ENCODE peak calls at places on chromosomes 1 and 21, in ten cellular contexts. One of them, this sample, is unnamed.

GRCh38 chr1:226654046-226654445 is 85.0 kb downstream of the ITPKB start:
- DNase-seq in foreskin fibroblast: peak
- DNase-seq in astrocyte of the spinal cord: peak
- DNase-seq in bronchial epithelial cell: no peak
- DNase-seq in epithelial cell of esophagus: no peak
- DNase-seq in dorsolateral prefrontal cortex: no peak
- DNase-seq in lung: no peak
- DNase-seq in heart right ventricle: no peak
- DNase-seq in LNCaP clone FGC: no peak
- DNase-seq in IMR-90: peak
- DNase-seq in this sample: peak

GRCh38 chr1:8197493-8198282 is 120.2 kb upstream of the SLC45A1 start:
- DNase-seq in foreskin fibroblast: peak
- DNase-seq in astrocyte of the spinal cord: peak
- DNase-seq in bronchial epithelial cell: peak
- DNase-seq in epithelial cell of esophagus: peak
- DNase-seq in dorsolateral prefrontal cortex: peak
- DNase-seq in lung: peak
- DNase-seq in heart right ventricle: peak
- DNase-seq in LNCaP clone FGC: no peak
- DNase-seq in IMR-90: peak
- DNase-seq in this sample: no peak

GRCh38 chr1:3597599-3597964 is 13.7 kb downstream of the MEGF6 start:
- DNase-seq in foreskin fibroblast: no peak
- DNase-seq in astrocyte of the spinal cord: no peak
- DNase-seq in bronchial epithelial cell: no peak
- DNase-seq in epithelial cell of esophagus: no peak
- DNase-seq in dorsolateral prefrontal cortex: no peak
- DNase-seq in lung: no peak
- DNase-seq in heart right ventricle: no peak
- DNase-seq in LNCaP clone FGC: no peak
- DNase-seq in IMR-90: no peak
- DNase-seq in this sample: no peak

GRCh38 chr1:25487628-25488027 is 55.8 kb upstream of the LDLRAP1 start:
- DNase-seq in foreskin fibroblast: no peak
- DNase-seq in astrocyte of the spinal cord: no peak
- DNase-seq in bronchial epithelial cell: no peak
- DNase-seq in epithelial cell of esophagus: no peak
- DNase-seq in dorsolateral prefrontal cortex: no peak
- DNase-seq in lung: no peak
- DNase-seq in heart right ventricle: no peak
- DNase-seq in LNCaP clone FGC: no peak
- DNase-seq in IMR-90: no peak
- DNase-seq in this sample: no peak

GRCh38 chr1:87977145-87977544 is 648.5 kb downstream of the LMO4 start:
- DNase-seq in foreskin fibroblast: no peak
- DNase-seq in astrocyte of the spinal cord: no peak
- DNase-seq in bronchial epithelial cell: peak
- DNase-seq in epithelial cell of esophagus: peak
- DNase-seq in dorsolateral prefrontal cortex: no peak
- DNase-seq in lung: no peak
- DNase-seq in heart right ventricle: no peak
- DNase-seq in LNCaP clone FGC: no peak
- DNase-seq in IMR-90: no peak
- DNase-seq in this sample: no peak

GRCh38 chr1:225460021-225460736 is 32.3 kb upstream of the LBR start:
- DNase-seq in foreskin fibroblast: peak
- DNase-seq in astrocyte of the spinal cord: no peak
- DNase-seq in bronchial epithelial cell: no peak
- DNase-seq in epithelial cell of esophagus: no peak
- DNase-seq in dorsolateral prefrontal cortex: no peak
- DNase-seq in lung: no peak
- DNase-seq in heart right ventricle: no peak
- DNase-seq in LNCaP clone FGC: no peak
- DNase-seq in IMR-90: no peak
- DNase-seq in this sample: no peak

GRCh38 chr1:18900303-18900841 is 2.0 kb downstream of the ALDH4A1 start:
- DNase-seq in foreskin fibroblast: peak
- DNase-seq in astrocyte of the spinal cord: no peak
- DNase-seq in bronchial epithelial cell: no peak
- DNase-seq in epithelial cell of esophagus: no peak
- DNase-seq in dorsolateral prefrontal cortex: no peak
- DNase-seq in lung: no peak
- DNase-seq in heart right ventricle: no peak
- DNase-seq in LNCaP clone FGC: no peak
- DNase-seq in IMR-90: peak
- DNase-seq in this sample: no peak

GRCh38 chr1:88141499-88142074 is 542.5 kb upstream of the PKN2 start:
- DNase-seq in foreskin fibroblast: no peak
- DNase-seq in astrocyte of the spinal cord: no peak
- DNase-seq in bronchial epithelial cell: no peak
- DNase-seq in epithelial cell of esophagus: no peak
- DNase-seq in dorsolateral prefrontal cortex: no peak
- DNase-seq in lung: no peak
- DNase-seq in heart right ventricle: no peak
- DNase-seq in LNCaP clone FGC: no peak
- DNase-seq in IMR-90: no peak
- DNase-seq in this sample: no peak

GRCh38 chr1:88228153-88228552 is 455.9 kb upstream of the PKN2 start:
- DNase-seq in foreskin fibroblast: no peak
- DNase-seq in astrocyte of the spinal cord: no peak
- DNase-seq in bronchial epithelial cell: no peak
- DNase-seq in epithelial cell of esophagus: no peak
- DNase-seq in dorsolateral prefrontal cortex: no peak
- DNase-seq in lung: no peak
- DNase-seq in heart right ventricle: no peak
- DNase-seq in LNCaP clone FGC: no peak
- DNase-seq in IMR-90: no peak
- DNase-seq in this sample: no peak

GRCh38 chr1:245108251-245108650 is 46.5 kb upstream of the KIF26B start:
- DNase-seq in foreskin fibroblast: no peak
- DNase-seq in astrocyte of the spinal cord: no peak
- DNase-seq in bronchial epithelial cell: no peak
- DNase-seq in epithelial cell of esophagus: no peak
- DNase-seq in dorsolateral prefrontal cortex: no peak
- DNase-seq in lung: no peak
- DNase-seq in heart right ventricle: no peak
- DNase-seq in LNCaP clone FGC: no peak
- DNase-seq in IMR-90: no peak
- DNase-seq in this sample: no peak

GRCh38 chr1:217014066-217014465 is 290.8 kb upstream of the ESRRG start:
- DNase-seq in foreskin fibroblast: no peak
- DNase-seq in astrocyte of the spinal cord: no peak
- DNase-seq in bronchial epithelial cell: no peak
- DNase-seq in epithelial cell of esophagus: no peak
- DNase-seq in dorsolateral prefrontal cortex: no peak
- DNase-seq in lung: no peak
- DNase-seq in heart right ventricle: no peak
- DNase-seq in LNCaP clone FGC: no peak
- DNase-seq in IMR-90: no peak
- DNase-seq in this sample: no peak

DNA sequence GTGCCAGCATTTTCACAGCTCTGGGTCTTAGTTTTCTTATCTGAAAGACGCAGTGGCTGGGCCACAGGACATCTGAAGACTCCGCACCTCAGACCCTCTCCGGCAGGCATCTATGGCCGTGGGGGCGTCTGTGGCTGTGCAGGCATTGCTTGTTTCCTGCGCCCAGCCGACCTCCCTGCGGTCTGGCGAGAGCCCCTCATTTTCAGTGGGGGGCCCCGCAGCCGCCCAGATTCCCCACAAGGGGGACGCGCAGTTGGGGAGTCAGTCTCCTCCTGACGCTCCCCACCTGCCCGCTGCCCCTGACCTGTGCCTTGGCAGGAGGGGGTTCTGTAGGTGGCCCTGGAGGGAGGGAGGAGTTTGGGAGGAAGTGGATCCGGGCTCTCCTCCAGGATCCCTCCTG is 3.5 kb upstream of the TFF1 start:
- DNase-seq in foreskin fibroblast: no peak
- DNase-seq in astrocyte of the spinal cord: no peak
- DNase-seq in bronchial epithelial cell: no peak
- DNase-seq in epithelial cell of esophagus: no peak
- DNase-seq in dorsolateral prefrontal cortex: no peak
- DNase-seq in lung: no peak
- DNase-seq in heart right ventricle: no peak
- DNase-seq in LNCaP clone FGC: no peak
- DNase-seq in IMR-90: no peak
- DNase-seq in this sample: no peak
- TF ChIP-seq CTCF in foreskin fibroblast: no peak
- TF ChIP-seq CTCF in astrocyte of the spinal cord: no peak
- TF ChIP-seq CTCF in bronchial epithelial cell: no peak
- TF ChIP-seq CTCF in epithelial cell of esophagus: no peak
- TF ChIP-seq CTCF in dorsolateral prefrontal cortex: no peak
- TF ChIP-seq CTCF in lung: no peak
- TF ChIP-seq CTCF in heart right ventricle: no peak
- TF ChIP-seq CTCF in LNCaP clone FGC: no peak
- TF ChIP-seq CTCF in IMR-90: no peak
- TF ChIP-seq CTCF in this sample: peak

GRCh38 chr1:48251323-48251722 is 28.8 kb downstream of the SLC5A9 start:
- DNase-seq in foreskin fibroblast: no peak
- DNase-seq in astrocyte of the spinal cord: no peak
- DNase-seq in bronchial epithelial cell: no peak
- DNase-seq in epithelial cell of esophagus: no peak
- DNase-seq in dorsolateral prefrontal cortex: no peak
- DNase-seq in lung: no peak
- DNase-seq in heart right ventricle: no peak
- DNase-seq in LNCaP clone FGC: peak
- DNase-seq in IMR-90: no peak
- DNase-seq in this sample: no peak
- TF ChIP-seq CTCF in foreskin fibroblast: no peak
- TF ChIP-seq CTCF in astrocyte of the spinal cord: no peak
- TF ChIP-seq CTCF in bronchial epithelial cell: no peak
- TF ChIP-seq CTCF in epithelial cell of esophagus: no peak
- TF ChIP-seq CTCF in dorsolateral prefrontal cortex: no peak
- TF ChIP-seq CTCF in lung: no peak
- TF ChIP-seq CTCF in heart right ventricle: no peak
- TF ChIP-seq CTCF in LNCaP clone FGC: no peak
- TF ChIP-seq CTCF in IMR-90: no peak
- TF ChIP-seq CTCF in this sample: no peak

GRCh38 chr1:231601775-231602674 is 24.6 kb upstream of the DISC1 start:
- DNase-seq in foreskin fibroblast: peak
- DNase-seq in astrocyte of the spinal cord: no peak
- DNase-seq in bronchial epithelial cell: no peak
- DNase-seq in epithelial cell of esophagus: no peak
- DNase-seq in dorsolateral prefrontal cortex: no peak
- DNase-seq in lung: no peak
- DNase-seq in heart right ventricle: peak
- DNase-seq in LNCaP clone FGC: peak
- DNase-seq in IMR-90: peak
- DNase-seq in this sample: no peak

GRCh38 chr1:231602675-231602984 is 24.0 kb upstream of the DISC1 start:
- DNase-seq in foreskin fibroblast: no peak
- DNase-seq in astrocyte of the spinal cord: no peak
- DNase-seq in bronchial epithelial cell: no peak
- DNase-seq in epithelial cell of esophagus: no peak
- DNase-seq in dorsolateral prefrontal cortex: no peak
- DNase-seq in lung: no peak
- DNase-seq in heart right ventricle: no peak
- DNase-seq in LNCaP clone FGC: no peak
- DNase-seq in IMR-90: no peak
- DNase-seq in this sample: no peak

GRCh38 chr1:231605389-231606100 is 21.0 kb upstream of the DISC1 start:
- DNase-seq in foreskin fibroblast: no peak
- DNase-seq in astrocyte of the spinal cord: no peak
- DNase-seq in bronchial epithelial cell: no peak
- DNase-seq in epithelial cell of esophagus: no peak
- DNase-seq in dorsolateral prefrontal cortex: no peak
- DNase-seq in lung: no peak
- DNase-seq in heart right ventricle: no peak
- DNase-seq in LNCaP clone FGC: no peak
- DNase-seq in IMR-90: no peak
- DNase-seq in this sample: no peak

GRCh38 chr1:231603598-231604275 is 22.9 kb upstream of the DISC1 start:
- DNase-seq in foreskin fibroblast: peak
- DNase-seq in astrocyte of the spinal cord: peak
- DNase-seq in bronchial epithelial cell: peak
- DNase-seq in epithelial cell of esophagus: peak
- DNase-seq in dorsolateral prefrontal cortex: no peak
- DNase-seq in lung: no peak
- DNase-seq in heart right ventricle: peak
- DNase-seq in LNCaP clone FGC: no peak
- DNase-seq in IMR-90: peak
- DNase-seq in this sample: peak

DNA sequence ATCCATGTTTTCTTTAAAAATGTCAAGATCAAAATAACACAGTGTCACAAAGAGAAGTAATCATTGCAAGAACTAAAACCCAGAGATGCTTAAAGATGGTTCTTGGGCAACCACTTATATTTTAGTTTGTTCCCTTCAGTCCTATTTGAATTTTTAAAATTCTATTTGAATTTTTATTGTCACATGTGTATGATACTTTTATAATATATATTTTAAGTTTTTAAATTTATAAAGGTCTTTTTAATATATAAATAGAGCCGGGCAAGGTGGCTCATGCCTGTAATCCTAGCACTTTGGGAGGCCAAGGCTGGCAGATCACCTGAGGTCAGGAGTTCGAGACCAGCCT is 22.3 kb upstream of the DISC1 start:
- DNase-seq in foreskin fibroblast: no peak
- DNase-seq in astrocyte of the spinal cord: no peak
- DNase-seq in bronchial epithelial cell: no peak
- DNase-seq in epithelial cell of esophagus: no peak
- DNase-seq in dorsolateral prefrontal cortex: no peak
- DNase-seq in lung: no peak
- DNase-seq in heart right ventricle: no peak
- DNase-seq in LNCaP clone FGC: no peak
- DNase-seq in IMR-90: no peak
- DNase-seq in this sample: no peak
- TF ChIP-seq CTCF in foreskin fibroblast: no peak
- TF ChIP-seq CTCF in astrocyte of the spinal cord: no peak
- TF ChIP-seq CTCF in bronchial epithelial cell: no peak
- TF ChIP-seq CTCF in epithelial cell of esophagus: no peak
- TF ChIP-seq CTCF in dorsolateral prefrontal cortex: no peak
- TF ChIP-seq CTCF in lung: no peak
- TF ChIP-seq CTCF in heart right ventricle: no peak
- TF ChIP-seq CTCF in LNCaP clone FGC: no peak
- TF ChIP-seq CTCF in IMR-90: no peak
- TF ChIP-seq CTCF in this sample: no peak

DNA sequence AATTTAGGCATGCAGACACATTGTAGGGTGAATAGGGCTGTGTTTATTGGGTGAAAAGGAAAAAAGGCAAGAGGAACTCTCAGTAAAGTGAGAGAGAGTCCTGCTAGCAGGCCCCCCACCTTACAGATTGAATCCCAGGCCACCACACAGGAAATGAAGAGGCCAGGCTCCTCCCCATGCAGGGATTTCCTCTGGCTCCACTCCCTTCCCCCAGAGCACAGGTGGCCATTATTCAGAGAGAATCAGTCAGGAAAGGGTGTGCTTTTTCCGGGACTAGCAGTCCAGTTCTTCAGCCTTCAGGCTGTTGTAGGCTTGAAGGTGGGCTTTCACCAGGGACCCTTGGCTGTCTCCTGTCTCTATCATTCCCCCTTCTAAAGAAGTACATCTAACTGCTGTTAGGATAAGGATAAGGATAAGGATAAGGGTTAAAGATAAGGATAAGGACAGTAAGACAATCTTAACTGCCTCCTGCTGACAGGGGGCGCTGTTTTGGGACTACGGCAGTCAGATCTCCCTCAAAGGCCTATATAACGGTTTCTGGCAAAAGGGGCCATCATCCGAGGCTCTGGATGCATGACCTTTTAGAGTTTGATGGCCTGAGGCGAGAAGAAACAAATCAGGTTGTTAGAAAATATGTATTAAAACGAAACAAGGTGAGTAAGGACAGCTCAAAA is 26.3 kb downstream of the ZNF648 start:
- DNase-seq in foreskin fibroblast: no peak
- DNase-seq in astrocyte of the spinal cord: no peak
- DNase-seq in bronchial epithelial cell: no peak
- DNase-seq in epithelial cell of esophagus: no peak
- DNase-seq in dorsolateral prefrontal cortex: no peak
- DNase-seq in lung: no peak
- DNase-seq in heart right ventricle: peak
- DNase-seq in LNCaP clone FGC: no peak
- DNase-seq in IMR-90: no peak
- DNase-seq in this sample: no peak
- TF ChIP-seq CTCF in foreskin fibroblast: no peak
- TF ChIP-seq CTCF in astrocyte of the spinal cord: peak
- TF ChIP-seq CTCF in bronchial epithelial cell: peak
- TF ChIP-seq CTCF in epithelial cell of esophagus: no peak
- TF ChIP-seq CTCF in dorsolateral prefrontal cortex: no peak
- TF ChIP-seq CTCF in lung: no peak
- TF ChIP-seq CTCF in heart right ventricle: peak
- TF ChIP-seq CTCF in LNCaP clone FGC: peak
- TF ChIP-seq CTCF in IMR-90: no peak
- TF ChIP-seq CTCF in this sample: no peak